ENCODE peak calls at places on chromosomes 4 and X, in five cellular contexts. M is NCI-H1105 treated with DMSO at 0.1 percent for 48 hours; R is AML-193; A is activated CD8-positive, alpha-beta T cell treated with anti-CD3 and anti-CD28 coated beads, Interleukin-2, amount 10 ng/mL, durations not matched to agents 7 days and 5 days; U is GM06990. C is an unnamed sample.

GRCh38 chr4:180296036-180296599 is 1947.1 kb upstream of the TENM3 start:
- DNase-seq in R (no peak), M (no peak), U (no peak), A (no peak), C (no peak)

GRCh38 chrX:101450951-101451350 is 34.3 kb upstream of the ARMCX4 start:
- DNase-seq in M (no peak), R (peak; percentile 3), A (no peak), U (no peak), C (no peak)

GRCh38 chrX:3712080-3712869 is 1.2 kb downstream of the PRKX start:
- DNase-seq in U (peak; percentile 46), R (peak; percentile 2), M (no peak), A (peak; percentile 24), C (no peak)

GRCh38 chr4:102036619-102037376 is 246.3 kb downstream of the BANK1 start:
- DNase-seq in A (no peak), U (no peak), R (no peak), M (no peak), C (peak; percentile 23)

GRCh38 chr4:53055716-53056413 is 193.7 kb downstream of the RASL11B start:
- DNase-seq in A (no peak), M (no peak), R (no peak), U (no peak), C (no peak)

GRCh38 chr4:144799486-144799885 is 153.5 kb downstream of the HHIP start:
- DNase-seq in U (no peak), R (no peak), A (no peak), M (no peak), C (no peak)

GRCh38 chrX:23786268-23786815 is 3.4 kb downstream of the SAT1 start:
- DNase-seq in M (no peak), R (no peak), A (no peak), U (no peak), C (no peak)

GRCh38 chr4:165294907-165295306 is 32.6 kb upstream of the MSMO1 start:
- DNase-seq in M (no peak), U (peak; percentile 41), R (no peak), A (peak; percentile 62), C (no peak)